ENCODE peak calls at places on chromosomes 11 and 22, in six cellular contexts. A, G, Y, T, J and Z are unnamed samples.

GRCh38 chr11:18754308-18754707 is 28.3 kb upstream of the IGSF22 start:
- DNase-seq in A (no peak), G (no peak), Y (peak), T (no peak), J (no peak), Z (no peak)

GRCh38 chr11:107576497-107577086 is 11.1 kb upstream of the ALKBH8 start:
- DNase-seq in A (no peak), G (peak), Y (no peak), T (peak), J (no peak), Z (no peak)

GRCh38 chr11:46090375-46090774 is 30.9 kb downstream of the PHF21A start:
- DNase-seq in A (no peak), G (no peak), Y (no peak), T (no peak), J (no peak), Z (no peak)

GRCh38 chr11:115462004-115462541 is 42.1 kb downstream of the CADM1 start:
- DNase-seq in A (no peak), G (peak), Y (no peak), T (no peak), J (no peak), Z (no peak)

GRCh38 chr11:131581006-131581405 is 210.6 kb downstream of the NTM start:
- DNase-seq in A (no peak), G (no peak), Y (no peak), T (no peak), J (no peak), Z (no peak)

GRCh38 chr22:42863349-42863911 is 6.4 kb upstream of the ARFGAP3 start:
- DNase-seq in A (no peak), G (no peak), Y (peak), T (peak), J (no peak), Z (no peak)

GRCh38 chr11:47669856-47670255 is 27.5 kb upstream of the MTCH2 start:
- DNase-seq in A (no peak), G (no peak), Y (no peak), T (no peak), J (no peak), Z (no peak)

GRCh38 chr22:50271519-50271970 is 1.4 kb upstream of the MAPK11 start:
- DNase-seq in A (no peak), G (peak), Y (peak), T (no peak), J (peak), Z (no peak)

GRCh38 chr11:73244589-73245240 is 26.6 kb downstream of the P2RY2 start:
- DNase-seq in A (no peak), G (no peak), Y (no peak), T (no peak), J (no peak), Z (no peak)

GRCh38 chr11:73240190-73240781 is 22.2 kb downstream of the P2RY2 start:
- DNase-seq in A (no peak), G (peak), Y (no peak), T (no peak), J (no peak), Z (no peak)

GRCh38 chr11:73243093-73243485 is 25.0 kb downstream of the P2RY2 start:
- DNase-seq in A (no peak), G (no peak), Y (no peak), T (no peak), J (no peak), Z (no peak)

GRCh38 chr11:73241300-73241699 is 23.2 kb downstream of the P2RY2 start:
- DNase-seq in A (no peak), G (no peak), Y (no peak), T (no peak), J (no peak), Z (no peak)

DNA sequence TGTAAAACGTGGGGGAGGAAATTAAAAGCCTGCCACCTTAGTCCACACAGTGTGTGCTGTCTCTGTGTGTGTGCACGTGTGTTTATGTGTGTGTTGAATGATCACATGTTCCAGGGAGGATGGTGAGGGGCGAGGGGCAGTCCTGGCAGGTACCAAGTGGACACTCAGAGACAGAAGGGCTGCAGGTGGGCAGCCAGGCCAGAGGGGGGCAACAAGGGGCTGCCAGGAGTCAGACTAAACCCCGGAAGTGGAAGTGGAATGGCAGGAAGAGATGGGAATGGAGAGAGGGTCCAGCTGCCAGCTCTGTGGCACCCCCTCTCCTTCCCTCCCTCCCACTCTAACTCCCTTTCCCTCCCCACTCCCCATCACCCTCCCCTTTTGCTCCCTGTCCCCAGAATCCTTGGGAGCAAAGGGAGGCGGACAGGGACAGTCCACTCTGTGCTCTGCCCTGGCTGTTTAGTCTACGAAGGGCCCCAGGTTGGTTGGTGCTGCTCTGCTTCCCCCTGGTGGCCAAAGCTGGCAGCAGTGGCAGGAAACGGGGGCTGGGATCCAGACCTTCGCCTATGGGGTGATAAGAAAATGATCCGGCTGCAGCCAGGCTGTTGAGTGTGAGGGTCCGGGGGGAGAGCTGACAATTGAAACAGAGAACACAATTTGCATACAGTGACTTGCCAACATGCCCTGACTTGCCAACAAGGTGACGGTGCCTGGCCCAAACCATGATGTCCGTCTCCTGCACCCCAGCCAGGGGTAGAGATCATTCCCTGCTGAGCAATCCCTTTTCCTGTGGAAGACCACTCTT is 24.4 kb downstream of the P2RY2 start:
- DNase-seq in A (peak), G (peak), Y (peak), T (peak), J (peak), Z (peak)
- TF ChIP-seq CTCF in A (peak), G (peak), Y (peak), T (peak), J (peak), Z (peak)

GRCh38 chr11:469684-470667 is 19.9 kb downstream of the PTDSS2 start:
- DNase-seq in A (no peak), G (peak), Y (peak), T (peak), J (no peak), Z (no peak)
- TF ChIP-seq CTCF in A (no peak), G (peak), Y (no peak), T (peak), J (no peak), Z (no peak)

DNA sequence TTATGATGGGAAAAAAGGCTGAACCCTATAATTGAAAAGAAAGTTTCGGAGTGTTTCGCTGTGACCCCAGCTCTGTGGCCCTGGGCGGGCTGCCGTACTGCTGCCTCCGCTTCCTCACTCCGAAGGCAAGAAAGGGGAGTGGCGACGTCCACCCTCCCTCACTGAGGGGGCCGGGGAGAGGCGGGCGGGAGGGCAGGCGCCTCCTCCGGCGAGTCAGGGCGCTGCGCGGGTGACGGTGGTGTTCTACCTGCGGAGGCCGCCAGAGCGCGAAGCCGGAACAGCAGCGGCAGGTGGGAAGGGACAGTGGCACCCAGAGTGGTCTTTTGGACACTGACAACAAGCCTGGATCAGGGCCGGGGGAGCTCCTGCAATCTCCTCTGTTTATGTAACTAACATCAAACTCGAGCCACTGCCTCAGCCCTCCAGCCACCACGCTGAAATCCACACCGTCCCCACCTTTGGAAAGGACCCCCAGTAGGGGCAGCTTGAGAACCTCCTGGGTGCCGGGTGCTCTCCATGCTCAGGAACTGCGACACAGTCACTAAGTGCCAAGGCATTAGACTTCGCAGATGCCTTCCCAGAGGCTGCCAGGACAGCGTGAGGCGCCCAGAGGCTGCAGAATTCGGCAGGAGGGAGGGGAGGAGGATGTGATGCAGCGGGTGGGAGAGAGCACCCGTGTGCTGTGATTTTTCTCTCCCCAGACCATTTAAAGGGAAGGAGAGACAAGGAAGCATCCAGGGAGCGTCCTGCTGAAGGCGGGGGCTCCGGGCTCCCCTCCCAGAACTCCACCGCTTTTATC is 25.5 kb downstream of the BID start:
- DNase-seq in A (no peak), G (no peak), Y (no peak), T (no peak), J (no peak), Z (no peak)
- TF ChIP-seq CTCF in A (no peak), G (no peak), Y (no peak), T (no peak), J (no peak), Z (no peak)

DNA sequence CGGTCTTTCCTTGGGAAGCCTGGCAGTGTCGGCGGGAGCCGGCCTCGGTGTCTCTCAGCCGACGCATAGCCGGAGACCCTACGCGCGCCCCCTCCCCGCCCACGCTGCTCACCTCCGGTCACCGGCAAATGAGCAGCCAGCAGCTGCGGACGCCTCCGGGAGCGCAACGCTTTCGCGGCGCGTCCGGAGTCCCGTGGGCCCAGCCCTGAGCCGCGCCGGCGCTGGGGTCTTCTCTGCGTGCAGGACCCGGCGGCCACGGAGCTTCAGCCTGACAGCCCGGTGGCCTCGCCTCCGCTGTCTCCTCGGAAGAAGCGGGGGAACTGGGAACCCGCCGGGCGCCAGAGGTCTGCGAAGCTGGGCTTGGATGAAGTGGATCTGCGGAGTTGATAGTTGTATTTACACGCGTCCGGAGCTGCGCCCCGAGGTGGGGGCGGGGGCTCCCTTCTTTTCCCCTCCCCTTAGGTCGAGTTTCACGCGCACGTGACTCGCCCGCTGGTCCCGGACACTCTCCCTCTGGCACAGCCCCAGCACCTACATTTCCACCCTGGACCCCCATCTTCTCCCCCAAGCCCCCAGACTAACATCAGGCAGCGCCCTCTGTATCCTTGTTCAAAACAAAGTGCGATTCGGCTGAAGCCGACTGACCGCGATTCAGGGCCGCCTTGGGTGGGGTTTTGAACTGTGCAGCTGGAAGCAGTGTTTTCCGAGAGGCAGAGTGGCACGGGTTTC is at the start of gene SLC43A1:
- DNase-seq in A (peak), G (peak), Y (no peak), T (no peak), J (peak), Z (no peak)
- TF ChIP-seq CTCF in A (no peak), G (no peak), Y (no peak), T (no peak), J (no peak), Z (no peak)

GRCh38 chr11:120662071-120662611 is 150.6 kb downstream of the GRIK4 start:
- DNase-seq in A (no peak), G (no peak), Y (no peak), T (no peak), J (no peak), Z (no peak)

GRCh38 chr11:120659076-120659475 is 147.5 kb downstream of the GRIK4 start:
- DNase-seq in A (no peak), G (no peak), Y (no peak), T (no peak), J (no peak), Z (no peak)

GRCh38 chr11:120657306-120658070 is 145.9 kb downstream of the GRIK4 start:
- DNase-seq in A (no peak), G (no peak), Y (no peak), T (no peak), J (no peak), Z (no peak)

GRCh38 chr11:120658071-120658423 is 146.5 kb downstream of the GRIK4 start:
- DNase-seq in A (no peak), G (no peak), Y (no peak), T (no peak), J (no peak), Z (no peak)

DNA sequence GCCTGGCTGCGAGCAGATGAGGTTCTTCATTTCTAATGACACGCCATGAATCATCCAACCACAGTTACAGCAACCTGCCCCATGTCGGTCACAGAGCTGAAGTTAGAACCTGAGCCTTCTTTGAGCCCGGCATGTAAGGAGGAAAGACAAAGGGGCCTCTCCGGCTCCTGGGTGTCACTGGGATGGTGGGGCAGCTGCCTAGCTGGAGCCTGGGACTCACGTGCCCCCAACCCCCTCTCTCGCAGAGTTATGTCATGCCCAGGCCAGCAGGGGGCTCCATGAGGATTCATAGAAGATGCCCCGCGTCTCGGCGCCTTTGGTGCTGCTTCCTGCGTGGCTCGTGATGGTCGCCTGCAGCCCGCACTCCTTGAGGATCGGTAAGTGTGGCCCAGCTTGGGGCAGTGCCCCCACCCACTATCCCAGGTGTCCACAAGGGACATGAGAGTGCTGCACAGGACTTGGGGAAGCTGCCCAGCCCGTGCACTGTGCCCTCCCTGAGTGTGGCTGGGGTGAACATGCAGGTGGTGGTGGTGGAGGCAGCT is 148.5 kb downstream of the GRIK4 start:
- DNase-seq in A (peak), G (peak), Y (peak), T (no peak), J (no peak), Z (peak)
- TF ChIP-seq CTCF in A (peak), G (peak), Y (peak), T (peak), J (no peak), Z (peak)

GRCh38 chr22:22348127-22348814 is 103.7 kb downstream of the VPREB1 start:
- DNase-seq in A (no peak), G (no peak), Y (peak), T (no peak), J (no peak), Z (no peak)
- TF ChIP-seq CTCF in A (no peak), G (no peak), Y (no peak), T (no peak), J (no peak), Z (no peak)

GRCh38 chr11:71086687-71087258 is 165.6 kb downstream of the SHANK2 start:
- DNase-seq in A (no peak), G (peak), Y (peak), T (no peak), J (no peak), Z (no peak)
- TF ChIP-seq CTCF in A (no peak), G (peak), Y (peak), T (peak), J (no peak), Z (peak)

DNA sequence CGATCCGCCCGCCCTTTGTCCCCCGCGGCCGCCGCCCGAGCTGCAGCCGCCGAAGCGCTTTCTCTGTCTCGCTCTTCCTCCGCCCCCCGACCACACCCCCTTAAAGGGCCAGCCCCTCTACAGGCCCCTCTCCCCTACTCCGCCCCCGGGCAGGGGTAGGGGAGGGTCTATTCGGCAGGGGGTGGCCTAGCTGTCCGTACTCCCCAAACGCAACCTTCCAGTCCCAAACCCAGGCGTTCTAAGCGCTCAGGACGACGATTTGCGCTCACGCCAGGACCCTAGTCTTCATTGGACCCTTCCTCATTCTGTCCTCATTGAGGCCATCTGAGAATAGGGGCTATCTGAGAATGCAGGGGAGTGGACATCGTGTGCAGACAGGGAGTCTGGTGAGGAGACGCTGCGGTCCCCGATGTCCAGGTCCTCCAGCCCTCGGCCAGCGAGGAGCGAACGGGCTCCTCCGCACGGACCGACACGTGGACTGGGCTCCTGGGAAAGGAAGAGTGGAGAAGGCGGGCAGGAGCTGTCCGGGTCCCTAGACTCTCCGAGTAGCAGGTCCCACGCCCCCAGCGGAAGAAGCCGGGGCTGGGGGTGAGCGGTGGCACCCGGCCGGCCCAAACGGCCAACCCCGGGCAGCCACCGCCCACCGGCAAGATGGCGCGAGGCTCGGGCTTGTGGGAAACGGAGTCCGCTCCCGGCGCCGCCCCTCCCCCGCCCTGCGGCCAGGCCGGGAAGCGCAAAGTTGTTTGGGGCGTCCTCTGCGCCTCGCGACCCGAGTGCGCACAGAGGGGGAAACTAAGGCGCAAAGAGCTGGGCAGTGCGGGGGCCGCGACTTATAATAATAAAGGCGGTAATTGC is at the start of gene PPP1R14B:
- DNase-seq in A (peak), G (peak), Y (peak), T (peak), J (peak), Z (peak)
- TF ChIP-seq CTCF in A (no peak), G (no peak), Y (no peak), T (no peak), J (no peak), Z (no peak)